ENCODE peak calls at places on chromosomes 7 and 10, in eight cellular contexts. One of them, this sample, is unnamed.

GRCh38 chr10:121559321-121559720 is 38.9 kb downstream of the FGFR2 start:
- DNase-seq in stimulated activated CD4-positive, alpha-beta T cell treated with anti-CD3 and anti-CD28 coated beads, Interleukin-4, amount 100 ng/mL, for 24 hours: no peak
- DNase-seq in AG04450: no peak
- DNase-seq in H54: no peak
- DNase-seq in progenitor cell of endocrine pancreas: no peak
- DNase-seq in NCI-H1105: no peak
- DNase-seq in activated T-helper 1 cell treated with anti-CD3 and anti-CD28 coated beads, Interleukin-12 subunit alpha, Interleukin-12 subunit beta, Interleukin-2, Interleukin-4 antibody, amounts not matched to agents 30 ng/mL and 10 ng/mL and 1 ng/mL, durations not matched to agents 14 hours and 24 hours and 36 hours: no peak
- DNase-seq in adipocyte: no peak
- DNase-seq in this sample: peak

GRCh38 chr10:30000802-30001571 is 58.4 kb downstream of the JCAD start:
- DNase-seq in AG04450: peak
- DNase-seq in NCI-H1105: no peak
- DNase-seq in adipocyte: peak
- DNase-seq in H54: no peak
- DNase-seq in progenitor cell of endocrine pancreas: no peak
- DNase-seq in activated T-helper 1 cell treated with anti-CD3 and anti-CD28 coated beads, Interleukin-12 subunit alpha, Interleukin-12 subunit beta, Interleukin-2, Interleukin-4 antibody, amounts not matched to agents 30 ng/mL and 10 ng/mL and 1 ng/mL, durations not matched to agents 14 hours and 24 hours and 36 hours: no peak
- DNase-seq in stimulated activated CD4-positive, alpha-beta T cell treated with anti-CD3 and anti-CD28 coated beads, Interleukin-4, amount 100 ng/mL, for 24 hours: no peak
- DNase-seq in this sample: peak

GRCh38 chr10:133473270-133473669 is 19.5 kb downstream of the SCART1 start:
- DNase-seq in NCI-H1105: no peak
- DNase-seq in adipocyte: no peak
- DNase-seq in H54: no peak
- DNase-seq in stimulated activated CD4-positive, alpha-beta T cell treated with anti-CD3 and anti-CD28 coated beads, Interleukin-4, amount 100 ng/mL, for 24 hours: no peak
- DNase-seq in progenitor cell of endocrine pancreas: no peak
- DNase-seq in activated T-helper 1 cell treated with anti-CD3 and anti-CD28 coated beads, Interleukin-12 subunit alpha, Interleukin-12 subunit beta, Interleukin-2, Interleukin-4 antibody, amounts not matched to agents 30 ng/mL and 10 ng/mL and 1 ng/mL, durations not matched to agents 14 hours and 24 hours and 36 hours: no peak
- DNase-seq in AG04450: no peak
- DNase-seq in this sample: no peak

GRCh38 chr7:115015619-115016018 is 93.7 kb downstream of the MDFIC start:
- DNase-seq in NCI-H1105: no peak
- DNase-seq in adipocyte: peak
- DNase-seq in stimulated activated CD4-positive, alpha-beta T cell treated with anti-CD3 and anti-CD28 coated beads, Interleukin-4, amount 100 ng/mL, for 24 hours: no peak
- DNase-seq in activated T-helper 1 cell treated with anti-CD3 and anti-CD28 coated beads, Interleukin-12 subunit alpha, Interleukin-12 subunit beta, Interleukin-2, Interleukin-4 antibody, amounts not matched to agents 30 ng/mL and 10 ng/mL and 1 ng/mL, durations not matched to agents 14 hours and 24 hours and 36 hours: no peak
- DNase-seq in AG04450: peak
- DNase-seq in progenitor cell of endocrine pancreas: no peak
- DNase-seq in H54: peak
- DNase-seq in this sample: peak

GRCh38 chr7:132757778-132758177 is 181.5 kb upstream of the PLXNA4 start:
- DNase-seq in AG04450: no peak
- DNase-seq in stimulated activated CD4-positive, alpha-beta T cell treated with anti-CD3 and anti-CD28 coated beads, Interleukin-4, amount 100 ng/mL, for 24 hours: no peak
- DNase-seq in H54: no peak
- DNase-seq in progenitor cell of endocrine pancreas: no peak
- DNase-seq in adipocyte: no peak
- DNase-seq in activated T-helper 1 cell treated with anti-CD3 and anti-CD28 coated beads, Interleukin-12 subunit alpha, Interleukin-12 subunit beta, Interleukin-2, Interleukin-4 antibody, amounts not matched to agents 30 ng/mL and 10 ng/mL and 1 ng/mL, durations not matched to agents 14 hours and 24 hours and 36 hours: no peak
- DNase-seq in NCI-H1105: no peak
- DNase-seq in this sample: peak

GRCh38 chr7:46515844-46516590 is 594.9 kb upstream of the IGFBP3 start:
- DNase-seq in H54: no peak
- DNase-seq in NCI-H1105: no peak
- DNase-seq in stimulated activated CD4-positive, alpha-beta T cell treated with anti-CD3 and anti-CD28 coated beads, Interleukin-4, amount 100 ng/mL, for 24 hours: no peak
- DNase-seq in activated T-helper 1 cell treated with anti-CD3 and anti-CD28 coated beads, Interleukin-12 subunit alpha, Interleukin-12 subunit beta, Interleukin-2, Interleukin-4 antibody, amounts not matched to agents 30 ng/mL and 10 ng/mL and 1 ng/mL, durations not matched to agents 14 hours and 24 hours and 36 hours: no peak
- DNase-seq in AG04450: no peak
- DNase-seq in progenitor cell of endocrine pancreas: no peak
- DNase-seq in adipocyte: no peak
- DNase-seq in this sample: peak

GRCh38 chr7:112550468-112551060 is 69.8 kb downstream of the LSMEM1 start:
- DNase-seq in H54: peak
- DNase-seq in NCI-H1105: no peak
- DNase-seq in stimulated activated CD4-positive, alpha-beta T cell treated with anti-CD3 and anti-CD28 coated beads, Interleukin-4, amount 100 ng/mL, for 24 hours: peak
- DNase-seq in progenitor cell of endocrine pancreas: no peak
- DNase-seq in AG04450: peak
- DNase-seq in adipocyte: peak
- DNase-seq in activated T-helper 1 cell treated with anti-CD3 and anti-CD28 coated beads, Interleukin-12 subunit alpha, Interleukin-12 subunit beta, Interleukin-2, Interleukin-4 antibody, amounts not matched to agents 30 ng/mL and 10 ng/mL and 1 ng/mL, durations not matched to agents 14 hours and 24 hours and 36 hours: peak
- DNase-seq in this sample: peak

GRCh38 chr10:119754085-119754484 is 28.2 kb downstream of the INPP5F start:
- DNase-seq in activated T-helper 1 cell treated with anti-CD3 and anti-CD28 coated beads, Interleukin-12 subunit alpha, Interleukin-12 subunit beta, Interleukin-2, Interleukin-4 antibody, amounts not matched to agents 30 ng/mL and 10 ng/mL and 1 ng/mL, durations not matched to agents 14 hours and 24 hours and 36 hours: no peak
- DNase-seq in AG04450: no peak
- DNase-seq in adipocyte: no peak
- DNase-seq in NCI-H1105: no peak
- DNase-seq in H54: no peak
- DNase-seq in progenitor cell of endocrine pancreas: no peak
- DNase-seq in stimulated activated CD4-positive, alpha-beta T cell treated with anti-CD3 and anti-CD28 coated beads, Interleukin-4, amount 100 ng/mL, for 24 hours: no peak
- DNase-seq in this sample: peak

GRCh38 chr7:21305455-21306235 is 122.2 kb upstream of the SP4 start:
- DNase-seq in NCI-H1105: no peak
- DNase-seq in H54: no peak
- DNase-seq in stimulated activated CD4-positive, alpha-beta T cell treated with anti-CD3 and anti-CD28 coated beads, Interleukin-4, amount 100 ng/mL, for 24 hours: no peak
- DNase-seq in progenitor cell of endocrine pancreas: no peak
- DNase-seq in adipocyte: no peak
- DNase-seq in AG04450: no peak
- DNase-seq in activated T-helper 1 cell treated with anti-CD3 and anti-CD28 coated beads, Interleukin-12 subunit alpha, Interleukin-12 subunit beta, Interleukin-2, Interleukin-4 antibody, amounts not matched to agents 30 ng/mL and 10 ng/mL and 1 ng/mL, durations not matched to agents 14 hours and 24 hours and 36 hours: no peak
- DNase-seq in this sample: no peak

GRCh38 chr10:91629715-91630549 is 2.9 kb downstream of the PPP1R3C start:
- DNase-seq in NCI-H1105: no peak
- DNase-seq in progenitor cell of endocrine pancreas: no peak
- DNase-seq in stimulated activated CD4-positive, alpha-beta T cell treated with anti-CD3 and anti-CD28 coated beads, Interleukin-4, amount 100 ng/mL, for 24 hours: no peak
- DNase-seq in AG04450: no peak
- DNase-seq in activated T-helper 1 cell treated with anti-CD3 and anti-CD28 coated beads, Interleukin-12 subunit alpha, Interleukin-12 subunit beta, Interleukin-2, Interleukin-4 antibody, amounts not matched to agents 30 ng/mL and 10 ng/mL and 1 ng/mL, durations not matched to agents 14 hours and 24 hours and 36 hours: no peak
- DNase-seq in H54: no peak
- DNase-seq in adipocyte: peak
- DNase-seq in this sample: no peak

GRCh38 chr10:131177431-131178327 is 133.8 kb downstream of the TCERG1L start:
- DNase-seq in H54: no peak
- DNase-seq in stimulated activated CD4-positive, alpha-beta T cell treated with anti-CD3 and anti-CD28 coated beads, Interleukin-4, amount 100 ng/mL, for 24 hours: no peak
- DNase-seq in progenitor cell of endocrine pancreas: peak
- DNase-seq in AG04450: no peak
- DNase-seq in activated T-helper 1 cell treated with anti-CD3 and anti-CD28 coated beads, Interleukin-12 subunit alpha, Interleukin-12 subunit beta, Interleukin-2, Interleukin-4 antibody, amounts not matched to agents 30 ng/mL and 10 ng/mL and 1 ng/mL, durations not matched to agents 14 hours and 24 hours and 36 hours: no peak
- DNase-seq in NCI-H1105: no peak
- DNase-seq in adipocyte: no peak
- DNase-seq in this sample: no peak

GRCh38 chr7:141945356-141945755 is 1.4 kb downstream of the CLEC5A start:
- DNase-seq in adipocyte: no peak
- DNase-seq in activated T-helper 1 cell treated with anti-CD3 and anti-CD28 coated beads, Interleukin-12 subunit alpha, Interleukin-12 subunit beta, Interleukin-2, Interleukin-4 antibody, amounts not matched to agents 30 ng/mL and 10 ng/mL and 1 ng/mL, durations not matched to agents 14 hours and 24 hours and 36 hours: no peak
- DNase-seq in AG04450: no peak
- DNase-seq in H54: no peak
- DNase-seq in progenitor cell of endocrine pancreas: no peak
- DNase-seq in NCI-H1105: no peak
- DNase-seq in stimulated activated CD4-positive, alpha-beta T cell treated with anti-CD3 and anti-CD28 coated beads, Interleukin-4, amount 100 ng/mL, for 24 hours: peak
- DNase-seq in this sample: no peak

GRCh38 chr10:103890194-103890658 is 27.8 kb downstream of the STN1 start:
- DNase-seq in NCI-H1105: no peak
- DNase-seq in AG04450: no peak
- DNase-seq in H54: no peak
- DNase-seq in activated T-helper 1 cell treated with anti-CD3 and anti-CD28 coated beads, Interleukin-12 subunit alpha, Interleukin-12 subunit beta, Interleukin-2, Interleukin-4 antibody, amounts not matched to agents 30 ng/mL and 10 ng/mL and 1 ng/mL, durations not matched to agents 14 hours and 24 hours and 36 hours: peak
- DNase-seq in stimulated activated CD4-positive, alpha-beta T cell treated with anti-CD3 and anti-CD28 coated beads, Interleukin-4, amount 100 ng/mL, for 24 hours: no peak
- DNase-seq in adipocyte: no peak
- DNase-seq in progenitor cell of endocrine pancreas: no peak
- DNase-seq in this sample: no peak

GRCh38 chr10:96334888-96335526 is 23.8 kb downstream of the OPALIN start:
- DNase-seq in adipocyte: peak
- DNase-seq in activated T-helper 1 cell treated with anti-CD3 and anti-CD28 coated beads, Interleukin-12 subunit alpha, Interleukin-12 subunit beta, Interleukin-2, Interleukin-4 antibody, amounts not matched to agents 30 ng/mL and 10 ng/mL and 1 ng/mL, durations not matched to agents 14 hours and 24 hours and 36 hours: no peak
- DNase-seq in H54: peak
- DNase-seq in AG04450: peak
- DNase-seq in NCI-H1105: no peak
- DNase-seq in progenitor cell of endocrine pancreas: no peak
- DNase-seq in stimulated activated CD4-positive, alpha-beta T cell treated with anti-CD3 and anti-CD28 coated beads, Interleukin-4, amount 100 ng/mL, for 24 hours: no peak
- DNase-seq in this sample: peak

GRCh38 chr10:1020460-1020859 is 5.2 kb downstream of the IDI2 start:
- DNase-seq in progenitor cell of endocrine pancreas: no peak
- DNase-seq in NCI-H1105: no peak
- DNase-seq in H54: no peak
- DNase-seq in activated T-helper 1 cell treated with anti-CD3 and anti-CD28 coated beads, Interleukin-12 subunit alpha, Interleukin-12 subunit beta, Interleukin-2, Interleukin-4 antibody, amounts not matched to agents 30 ng/mL and 10 ng/mL and 1 ng/mL, durations not matched to agents 14 hours and 24 hours and 36 hours: no peak
- DNase-seq in adipocyte: no peak
- DNase-seq in AG04450: no peak
- DNase-seq in stimulated activated CD4-positive, alpha-beta T cell treated with anti-CD3 and anti-CD28 coated beads, Interleukin-4, amount 100 ng/mL, for 24 hours: no peak
- DNase-seq in this sample: no peak

GRCh38 chr10:110398419-110399162 is 93.9 kb upstream of the SMNDC1 start:
- DNase-seq in H54: peak
- DNase-seq in progenitor cell of endocrine pancreas: no peak
- DNase-seq in NCI-H1105: no peak
- DNase-seq in AG04450: peak
- DNase-seq in stimulated activated CD4-positive, alpha-beta T cell treated with anti-CD3 and anti-CD28 coated beads, Interleukin-4, amount 100 ng/mL, for 24 hours: no peak
- DNase-seq in activated T-helper 1 cell treated with anti-CD3 and anti-CD28 coated beads, Interleukin-12 subunit alpha, Interleukin-12 subunit beta, Interleukin-2, Interleukin-4 antibody, amounts not matched to agents 30 ng/mL and 10 ng/mL and 1 ng/mL, durations not matched to agents 14 hours and 24 hours and 36 hours: no peak
- DNase-seq in adipocyte: peak
- DNase-seq in this sample: peak

GRCh38 chr7:33794419-33794818 is 110.9 kb upstream of the BMPER start:
- DNase-seq in NCI-H1105: no peak
- DNase-seq in progenitor cell of endocrine pancreas: no peak
- DNase-seq in activated T-helper 1 cell treated with anti-CD3 and anti-CD28 coated beads, Interleukin-12 subunit alpha, Interleukin-12 subunit beta, Interleukin-2, Interleukin-4 antibody, amounts not matched to agents 30 ng/mL and 10 ng/mL and 1 ng/mL, durations not matched to agents 14 hours and 24 hours and 36 hours: no peak
- DNase-seq in AG04450: no peak
- DNase-seq in H54: no peak
- DNase-seq in adipocyte: peak
- DNase-seq in stimulated activated CD4-positive, alpha-beta T cell treated with anti-CD3 and anti-CD28 coated beads, Interleukin-4, amount 100 ng/mL, for 24 hours: no peak
- DNase-seq in this sample: no peak

GRCh38 chr10:53023411-53023810 is 250.8 kb upstream of the MBL2 start:
- DNase-seq in progenitor cell of endocrine pancreas: no peak
- DNase-seq in activated T-helper 1 cell treated with anti-CD3 and anti-CD28 coated beads, Interleukin-12 subunit alpha, Interleukin-12 subunit beta, Interleukin-2, Interleukin-4 antibody, amounts not matched to agents 30 ng/mL and 10 ng/mL and 1 ng/mL, durations not matched to agents 14 hours and 24 hours and 36 hours: no peak
- DNase-seq in stimulated activated CD4-positive, alpha-beta T cell treated with anti-CD3 and anti-CD28 coated beads, Interleukin-4, amount 100 ng/mL, for 24 hours: no peak
- DNase-seq in NCI-H1105: no peak
- DNase-seq in H54: no peak
- DNase-seq in AG04450: no peak
- DNase-seq in adipocyte: no peak
- DNase-seq in this sample: no peak